ENCODE peak calls at places on chromosomes 4 and X, in eight cellular contexts. Q is HCT116, W is MM.1S, F is GM12878, O is fibroblast of lung, N is PC-9, I is GM23338, S is PC-3. A is an unnamed sample. For H3K4me1 and H3K27me3, the result is how much of the 10 kb centered on the place peaks cover.

GRCh38 chr4:74157116-74157742 is 689 bp upstream of the MTHFD2L start:
- DNase-seq in Q (no peak), W (no peak), F (no peak), O (peak), N (no peak), I (no peak), S (no peak), A (peak)

GRCh38 chr4:78002260-78002659 is 54.9 kb upstream of the FRAS1 start:
- DNase-seq in Q (no peak), W (no peak), F (no peak), O (peak), N (no peak), I (peak), S (no peak), A (peak)

GRCh38 chr4:42608551-42608950 is 48.4 kb downstream of the ATP8A1 start:
- DNase-seq in Q (no peak), W (no peak), F (no peak), O (peak), N (no peak), I (no peak), S (peak), A (peak)

GRCh38 chr4:137065306-137065705 is 467.0 kb downstream of the PCDH18 start:
- DNase-seq in Q (no peak), W (no peak), F (no peak), O (peak), N (no peak), I (peak), S (no peak), A (peak)

GRCh38 chr4:1578301-1578781 is 105.8 kb downstream of the FAM53A start:
- DNase-seq in Q (no peak), W (no peak), F (no peak), O (no peak), N (no peak), I (peak), S (no peak), A (no peak)

GRCh38 chr4:155509619-155510018 is 132.9 kb upstream of the MAP9 start:
- DNase-seq in Q (no peak), W (no peak), F (no peak), O (no peak), N (no peak), I (no peak), S (peak), A (no peak)

GRCh38 chr4:55722132-55722531 is 86.0 kb upstream of the NMU start:
- DNase-seq in Q (no peak), W (no peak), F (no peak), O (no peak), N (no peak), I (no peak), S (no peak), A (no peak)

GRCh38 chr4:89868999-89869589 is 25.6 kb upstream of the MMRN1 start:
- DNase-seq in Q (no peak), W (peak), F (no peak), O (no peak), N (no peak), I (no peak), S (peak), A (peak)

GRCh38 chr4:7717946-7718490 is 221.6 kb downstream of the AFAP1 start:
- DNase-seq in Q (no peak), W (no peak), F (no peak), O (no peak), N (no peak), I (no peak), S (no peak), A (no peak)

GRCh38 chr4:73021634-73022033 is 47.9 kb downstream of the COX18 start:
- DNase-seq in Q (peak), W (peak), F (no peak), O (peak), N (peak), I (peak), S (peak), A (peak)

GRCh38 chrX:136711147-136711546 is 63.2 kb downstream of the CD40LG start:
- DNase-seq in Q (no peak), W (peak), F (no peak), O (no peak), N (peak), I (peak), S (peak), A (no peak)

GRCh38 chr4:146340798-146341197 is 126.5 kb downstream of the REELD1 start:
- DNase-seq in Q (no peak), W (peak), F (no peak), O (peak), N (no peak), I (peak), S (peak), A (peak)

GRCh38 chr4:83109480-83110221 is 4.9 kb downstream of the PLAC8 start:
- DNase-seq in Q (no peak), W (peak), F (no peak), O (peak), N (peak), I (peak), S (peak), A (no peak)

GRCh38 chr4:5894266-5894665 is 1.4 kb upstream of the CRMP1 start:
- DNase-seq in Q (no peak), W (no peak), F (no peak), O (no peak), N (no peak), I (no peak), S (no peak), A (no peak)

GRCh38 chr4:3108211-3108610 is 33.7 kb downstream of the HTT start:
- DNase-seq in Q (no peak), W (no peak), F (no peak), O (no peak), N (no peak), I (no peak), S (no peak), A (no peak)

GRCh38 chrX:20267924-20268701 is 1.4 kb upstream of the RPS6KA3 start:
- DNase-seq in Q (no peak), W (no peak), F (no peak), O (peak), N (peak), I (peak), S (no peak), A (peak)

GRCh38 chr4:164446516-164446915 is 307.4 kb upstream of the SMIM31 start:
- DNase-seq in Q (no peak), W (no peak), F (no peak), O (peak), N (no peak), I (no peak), S (peak), A (peak)

GRCh38 chr4:151471728-151472127 is 62.8 kb downstream of the FHIP1A start:
- DNase-seq in Q (no peak), W (no peak), F (no peak), O (no peak), N (no peak), I (no peak), S (no peak), A (no peak)
- H3K4me1 ChIP-seq in Q (under half), W (under half), F (under half), O (under half), N (under half), I (half or more), S (under half), A (under half)

DNA sequence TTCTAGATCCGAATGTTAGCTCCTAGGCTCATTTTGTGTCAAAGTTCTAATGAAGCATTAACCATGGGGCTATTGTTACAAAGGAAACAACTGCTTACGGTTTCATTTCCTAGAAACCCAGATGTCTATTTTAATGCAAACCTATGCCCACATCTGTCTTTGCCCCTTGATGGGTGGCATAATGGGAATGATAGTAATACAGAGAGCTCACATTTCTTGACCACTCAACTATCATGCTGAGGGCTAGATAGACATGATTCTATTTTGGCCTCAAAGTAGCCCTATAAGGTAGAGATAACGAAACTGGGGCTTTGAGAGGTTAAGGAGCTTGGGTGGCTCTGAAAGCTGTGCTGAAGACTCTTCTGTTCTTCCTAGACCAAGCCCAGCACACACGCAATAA is 1.9 kb downstream of the TLR7 start:
- DNase-seq in Q (no peak), W (peak), F (peak), O (no peak), N (no peak), I (no peak), S (no peak), A (no peak)
- H3K27me3 ChIP-seq in Q (under half), W (under half), F (under half), O (under half), N (under half), I (under half), S (under half), A (under half)

GRCh38 chr4:182344968-182345367 is 101.8 kb downstream of the TENM3 start:
- DNase-seq in Q (no peak), W (no peak), F (no peak), O (no peak), N (no peak), I (no peak), S (no peak), A (no peak)
- H2AFZ ChIP-seq in Q (no peak), W (no peak), F (no peak), O (no peak), N (no peak), I (no peak), S (no peak), A (no peak)

GRCh38 chr4:37662861-37663390 is 23.2 kb downstream of the RELL1 start:
- DNase-seq in Q (no peak), W (no peak), F (no peak), O (peak), N (no peak), I (peak), S (no peak), A (peak)
- H3K4me1 ChIP-seq in Q (half or more), W (under half), F (under half), O (under half), N (under half), I (half or more), S (under half), A (under half)

GRCh38 chr4:110624016-110624770 is 1.3 kb upstream of the PITX2 start:
- DNase-seq in Q (no peak), W (no peak), F (no peak), O (no peak), N (no peak), I (peak), S (no peak), A (no peak)
- H3K27me3 ChIP-seq in Q (under half), W (under half), F (under half), O (half or more), N (under half), I (half or more), S (half or more), A (half or more)

GRCh38 chr4:158936238-158936637 is 166.6 kb upstream of the RAPGEF2 start:
- DNase-seq in Q (no peak), W (no peak), F (no peak), O (no peak), N (no peak), I (no peak), S (no peak), A (no peak)
- H2AFZ ChIP-seq in Q (no peak), W (no peak), F (no peak), O (peak), N (no peak), I (no peak), S (no peak), A (no peak)

GRCh38 chr4:144750348-144750747 is 104.4 kb downstream of the HHIP start:
- DNase-seq in Q (no peak), W (no peak), F (no peak), O (no peak), N (no peak), I (no peak), S (no peak), A (no peak)
- H3K4me1 ChIP-seq in Q (under half), W (under half), F (under half), O (under half), N (under half), I (under half), S (under half), A (under half)

DNA sequence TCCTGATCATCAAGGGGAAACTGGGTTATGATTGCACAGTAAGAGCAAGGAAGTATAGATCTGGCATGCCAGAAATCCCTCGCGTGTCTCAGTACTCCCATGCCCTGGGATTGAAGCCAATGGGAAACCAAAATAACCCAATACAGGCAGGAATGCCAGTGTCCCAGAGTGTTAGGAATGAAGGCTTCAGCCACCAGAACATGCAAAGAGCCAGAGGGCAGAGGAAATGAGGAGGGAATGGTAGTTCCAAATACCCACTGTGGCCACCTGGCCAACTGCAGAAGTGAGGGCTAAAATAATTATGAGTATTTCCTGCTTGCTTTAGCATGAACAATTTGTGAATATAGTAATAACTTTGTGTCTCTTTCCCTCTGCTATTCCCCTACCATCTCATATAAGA is 12.2 kb downstream of the MTNR1A start:
- DNase-seq in Q (no peak), W (no peak), F (no peak), O (no peak), N (no peak), I (no peak), S (no peak), A (no peak)
- H3K27me3 ChIP-seq in Q (under half), W (under half), F (under half), O (under half), N (under half), I (under half), S (under half), A (under half)

DNA sequence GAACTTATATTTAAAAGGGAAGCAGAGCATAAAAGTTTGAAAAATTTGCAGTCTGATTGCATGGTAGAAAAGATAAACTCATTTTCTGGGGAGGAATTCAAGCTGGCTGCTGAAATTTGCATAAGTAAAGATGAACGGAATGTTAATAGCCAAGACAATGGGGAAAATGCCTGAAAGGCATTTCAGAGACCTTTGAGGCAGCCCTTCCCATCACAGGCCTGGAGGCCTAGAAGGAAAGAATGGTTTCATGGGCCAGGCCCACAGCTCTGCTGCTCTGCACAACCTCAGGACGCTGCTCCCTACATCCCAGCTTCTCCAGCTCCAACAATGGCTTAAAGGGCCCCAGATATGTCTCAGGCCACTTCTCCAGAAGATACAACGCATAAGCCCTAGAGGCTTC is 46.9 kb upstream of the INPP4B start:
- DNase-seq in Q (no peak), W (no peak), F (no peak), O (no peak), N (no peak), I (peak), S (no peak), A (no peak)
- H2AFZ ChIP-seq in Q (no peak), W (no peak), F (no peak), O (no peak), N (no peak), I (no peak), S (no peak), A (no peak)